ENCODE peak calls at places on chromosomes 5 and 9, in nine cellular contexts. U is GM19239; K is NAMALWA; V is stimulated activated CD8-positive, alpha-beta memory T cell treated with anti-CD3 and anti-CD28 coated beads, Interleukin-7, amount 100 ng/mL, for 1 hour; X is CD4-positive, CD25-positive, alpha-beta regulatory T cell; S is HepG2; G is mammary epithelial cell; D is activated T-cell treated with anti-CD3 and anti-CD28 coated beads, Interleukin-2, amount 50 U/mL, for 4 hours; L is cardiac muscle cell. C is an unnamed sample.

GRCh38 chr9:26779072-26779471 is 113.5 kb downstream of the CAAP1 start:
- DNase-seq in U (no peak), K (no peak), V (no peak), X (no peak), S (peak), G (peak), D (no peak), L (no peak), C (no peak)

GRCh38 chr9:136748201-136748600 is at the start of gene LCN6:
- DNase-seq in U (no peak), K (no peak), V (no peak), X (no peak), S (no peak), G (no peak), D (no peak), L (no peak), C (no peak)

GRCh38 chr5:58019614-58020013 is 440.3 kb downstream of the PLK2 start:
- DNase-seq in U (no peak), K (no peak), V (no peak), X (no peak), S (no peak), G (no peak), D (no peak), L (peak), C (no peak)

GRCh38 chr5:161778796-161779195 is 69.1 kb upstream of the GABRA1 start:
- DNase-seq in U (no peak), K (no peak), V (no peak), X (no peak), S (no peak), G (no peak), D (no peak), L (no peak), C (no peak)

GRCh38 chr9:82797539-82797938 is 265.4 kb downstream of the RASEF start:
- DNase-seq in U (no peak), K (no peak), V (no peak), X (no peak), S (no peak), G (no peak), D (no peak), L (peak), C (no peak)

GRCh38 chr5:178129296-178129695 is 1.5 kb upstream of the RMND5B start:
- DNase-seq in U (no peak), K (no peak), V (no peak), X (no peak), S (no peak), G (no peak), D (no peak), L (no peak), C (no peak)

GRCh38 chr9:108552459-108553040 is 303.2 kb downstream of the ACTL7B start:
- DNase-seq in U (no peak), K (no peak), V (no peak), X (no peak), S (no peak), G (peak), D (no peak), L (no peak), C (no peak)

GRCh38 chr9:24035816-24036215 is 209.8 kb upstream of the ELAVL2 start:
- DNase-seq in U (no peak), K (no peak), V (no peak), X (no peak), S (no peak), G (no peak), D (no peak), L (no peak), C (no peak)

GRCh38 chr5:136021016-136021405 is 7.8 kb upstream of the TGFBI start:
- DNase-seq in U (no peak), K (no peak), V (no peak), X (no peak), S (no peak), G (peak), D (no peak), L (no peak), C (no peak)

GRCh38 chr5:164335837-164336236 is 830.4 kb downstream of the MAT2B start:
- DNase-seq in U (no peak), K (no peak), V (no peak), X (no peak), S (no peak), G (peak), D (no peak), L (no peak), C (no peak)

C was measured in GM12865.